ENCODE peak calls at places on chromosomes 4 and X, in four cellular contexts. One of them, this sample, is unnamed.

GRCh38 chr4:106679063-106679462 is 310.5 kb upstream of the GIMD1 start:
- DNase-seq in GM12878: no peak
- DNase-seq in K562: no peak
- DNase-seq in H1: no peak
- DNase-seq in this sample: no peak

GRCh38 chr4:40918330-40918729 is 168.6 kb downstream of the NSUN7 start:
- DNase-seq in GM12878: no peak
- DNase-seq in K562: no peak
- DNase-seq in H1: no peak
- DNase-seq in this sample: peak; percentile 42

GRCh38 chr4:78661923-78662521 is 110.5 kb downstream of the ANXA3 start:
- DNase-seq in GM12878: peak; percentile 77
- DNase-seq in K562: no peak
- DNase-seq in H1: no peak
- DNase-seq in this sample: no peak

GRCh38 chr4:84681488-84682274 is 98.8 kb downstream of the CDS1 start:
- DNase-seq in GM12878: no peak
- DNase-seq in K562: no peak
- DNase-seq in H1: no peak
- DNase-seq in this sample: no peak

GRCh38 chr4:24070117-24070516 is 180.3 kb upstream of the PPARGC1A start:
- DNase-seq in GM12878: no peak
- DNase-seq in K562: no peak
- DNase-seq in H1: no peak
- DNase-seq in this sample: no peak

GRCh38 chrX:51361251-51361650 is 28.6 kb downstream of the NUDT10 start:
- DNase-seq in GM12878: no peak
- DNase-seq in K562: no peak
- DNase-seq in H1: no peak
- DNase-seq in this sample: no peak

GRCh38 chrX:67105758-67106116 is 438.1 kb upstream of the AR start:
- DNase-seq in GM12878: no peak
- DNase-seq in K562: no peak
- DNase-seq in H1: no peak
- DNase-seq in this sample: no peak

GRCh38 chrX:19907794-19908193 is 20.4 kb upstream of the SH3KBP1 start:
- DNase-seq in GM12878: no peak
- DNase-seq in K562: no peak
- DNase-seq in H1: no peak
- DNase-seq in this sample: no peak

GRCh38 chr4:95293014-95293413 is 255.8 kb downstream of the UNC5C start:
- DNase-seq in GM12878: no peak
- DNase-seq in K562: no peak
- DNase-seq in H1: no peak
- DNase-seq in this sample: no peak

GRCh38 chr4:163166041-163166579 is 580 bp downstream of the NAF1 start:
- DNase-seq in GM12878: no peak
- DNase-seq in K562: peak; percentile 49
- DNase-seq in H1: no peak
- DNase-seq in this sample: peak; percentile 75

GRCh38 chrX:10597871-10598270 is 22.5 kb downstream of the MID1 start:
- DNase-seq in GM12878: no peak
- DNase-seq in K562: no peak
- DNase-seq in H1: no peak
- DNase-seq in this sample: no peak

GRCh38 chr4:186840222-186840701 is 116.6 kb upstream of the FAT1 start:
- DNase-seq in GM12878: no peak
- DNase-seq in K562: peak; percentile 50
- DNase-seq in H1: no peak
- DNase-seq in this sample: no peak

GRCh38 chrX:103254171-103254824 is 657 bp downstream of the TCEAL8 start:
- DNase-seq in GM12878: peak; percentile 3
- DNase-seq in K562: peak; percentile 37
- DNase-seq in H1: peak; percentile 66
- DNase-seq in this sample: peak; percentile 55

GRCh38 chr4:175705407-175705806 is 106.7 kb downstream of the GPM6A start:
- DNase-seq in GM12878: no peak
- DNase-seq in K562: no peak
- DNase-seq in H1: no peak
- DNase-seq in this sample: peak; percentile 11

GRCh38 chr4:48954314-48954713 is 31.8 kb upstream of the CWH43 start:
- DNase-seq in GM12878: no peak
- DNase-seq in K562: no peak
- DNase-seq in H1: no peak
- DNase-seq in this sample: no peak

GRCh38 chrX:109629310-109629709 is 4.3 kb upstream of the KCNE5 start:
- DNase-seq in GM12878: no peak
- DNase-seq in K562: no peak
- DNase-seq in H1: no peak
- DNase-seq in this sample: peak; percentile 36

GRCh38 chrX:46903458-46904242 is 8.6 kb upstream of the JADE3 start:
- DNase-seq in GM12878: peak; percentile 48
- DNase-seq in K562: peak; percentile 12
- DNase-seq in H1: peak; percentile 50
- DNase-seq in this sample: peak; percentile 82

GRCh38 chr4:182643801-182644311 is 273.3 kb downstream of the DCTD start:
- DNase-seq in GM12878: no peak
- DNase-seq in K562: no peak
- DNase-seq in H1: no peak
- DNase-seq in this sample: no peak
- TF ChIP-seq NRF1 in GM12878: no peak
- TF ChIP-seq NRF1 in K562: no peak
- TF ChIP-seq NRF1 in H1: no peak
- TF ChIP-seq NRF1 in this sample: no peak

DNA sequence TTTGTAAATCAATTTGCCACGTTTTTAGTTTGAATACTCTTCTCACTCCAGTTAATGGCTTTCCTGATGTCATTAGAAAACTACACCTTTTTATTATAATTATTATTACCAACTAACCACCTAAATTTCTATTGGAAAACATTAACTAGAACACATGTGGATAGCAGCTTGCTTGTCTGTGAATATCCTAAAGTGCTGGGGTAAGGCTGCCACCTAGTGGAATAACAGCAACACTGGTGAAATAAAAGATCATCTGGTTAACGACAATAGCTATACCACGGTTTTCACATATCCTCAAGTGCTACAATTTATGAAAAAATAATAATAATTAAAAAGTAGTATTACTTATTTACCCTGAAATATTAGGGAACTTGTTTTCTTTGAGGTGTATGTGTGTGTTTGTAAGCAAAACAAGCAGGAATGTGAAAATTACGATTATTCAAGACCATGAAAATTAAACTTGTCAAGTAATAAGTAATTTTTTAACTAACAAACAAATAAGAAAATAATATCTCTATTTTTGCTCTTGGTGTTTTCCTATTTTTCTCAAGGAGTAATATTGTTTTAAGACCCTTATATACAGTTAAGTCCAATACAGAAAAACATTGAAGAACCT is 130.1 kb upstream of the TECRL start:
- DNase-seq in GM12878: peak; percentile 13
- DNase-seq in K562: peak; percentile 49
- DNase-seq in H1: no peak
- DNase-seq in this sample: peak; percentile 50
- TF ChIP-seq NRF1 in GM12878: no peak
- TF ChIP-seq NRF1 in K562: no peak
- TF ChIP-seq NRF1 in H1: no peak
- TF ChIP-seq NRF1 in this sample: no peak

DNA sequence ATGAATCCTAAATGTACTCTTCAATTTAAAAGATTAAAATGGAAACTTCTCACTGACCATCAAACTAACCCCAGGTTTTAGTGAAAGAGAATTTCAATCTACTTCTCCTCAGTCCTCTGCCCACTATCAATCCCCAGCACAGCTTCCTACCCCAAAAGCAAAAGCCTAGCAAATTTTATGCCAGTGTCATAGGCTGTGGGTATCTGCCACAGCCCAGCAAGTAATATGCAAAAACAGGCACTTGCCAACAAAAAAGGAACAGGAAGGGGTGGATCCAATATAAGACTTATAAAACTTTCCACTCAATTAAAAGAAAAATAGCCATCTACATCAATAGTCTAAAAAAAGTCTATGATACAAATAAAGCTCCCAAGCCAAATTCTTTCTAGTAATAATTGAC is 22.3 kb downstream of the CAMK2D start:
- DNase-seq in GM12878: no peak
- DNase-seq in K562: no peak
- DNase-seq in H1: no peak
- DNase-seq in this sample: no peak
- TF ChIP-seq NRF1 in GM12878: no peak
- TF ChIP-seq NRF1 in K562: no peak
- TF ChIP-seq NRF1 in H1: no peak
- TF ChIP-seq NRF1 in this sample: no peak

GRCh38 chr4:99447079-99447478 is 11.9 kb upstream of the ADH7 start:
- DNase-seq in GM12878: peak; percentile 34
- DNase-seq in K562: no peak
- DNase-seq in H1: no peak
- DNase-seq in this sample: no peak
- TF ChIP-seq NRF1 in GM12878: no peak
- TF ChIP-seq NRF1 in K562: no peak
- TF ChIP-seq NRF1 in H1: no peak
- TF ChIP-seq NRF1 in this sample: no peak

GRCh38 chr4:157127571-157127970 is 51.6 kb downstream of the GLRB start:
- DNase-seq in GM12878: no peak
- DNase-seq in K562: no peak
- DNase-seq in H1: no peak
- DNase-seq in this sample: no peak

GRCh38 chr4:157128395-157128794 is 52.4 kb downstream of the GLRB start:
- DNase-seq in GM12878: no peak
- DNase-seq in K562: no peak
- DNase-seq in H1: no peak
- DNase-seq in this sample: peak; percentile 1
- TF ChIP-seq NRF1 in GM12878: no peak
- TF ChIP-seq NRF1 in K562: no peak
- TF ChIP-seq NRF1 in H1: no peak
- TF ChIP-seq NRF1 in this sample: no peak